ENCODE peak calls at places on chromosomes 3 and 15, in seven cellular contexts. I, A, W, O, D, C and V are unnamed samples.
A peak's percentile ranks its signal among the peaks of the same experiment; 100 is the strongest.

GRCh38 chr15:72472907-72473669 is 1.0 kb upstream of the ARIH1 start:
- DNase-seq in I (no peak), A (peak; percentile 31), W (peak; percentile 38), O (no peak), D (no peak), C (no peak), V (peak; percentile 27)

GRCh38 chr15:34642252-34642651 is 58.8 kb upstream of the GOLGA8B start:
- DNase-seq in I (no peak), A (no peak), W (no peak), O (no peak), D (no peak), C (no peak), V (no peak)

GRCh38 chr15:68412218-68412617 is 19.7 kb downstream of the ITGA11 start:
- DNase-seq in I (no peak), A (no peak), W (no peak), O (no peak), D (no peak), C (no peak), V (no peak)

GRCh38 chr3:173078525-173078924 is 62.5 kb downstream of the SPATA16 start:
- DNase-seq in I (no peak), A (no peak), W (no peak), O (no peak), D (no peak), C (no peak), V (no peak)

GRCh38 chr3:69896095-69896494 is 103.4 kb upstream of the SAMMSON start:
- DNase-seq in I (no peak), A (no peak), W (no peak), O (no peak), D (no peak), C (no peak), V (no peak)

GRCh38 chr3:23440416-23441294 is 237.5 kb downstream of the UBE2E2 start:
- DNase-seq in I (no peak), A (no peak), W (no peak), O (no peak), D (no peak), C (no peak), V (no peak)

GRCh38 chr15:25715536-25716413 is 147.4 kb downstream of the ATP10A start:
- DNase-seq in I (no peak), A (no peak), W (no peak), O (no peak), D (no peak), C (no peak), V (no peak)

GRCh38 chr15:72197460-72198409 is at the start of gene GRAMD2A:
- DNase-seq in I (no peak), A (peak; percentile 58), W (peak; percentile 39), O (peak; percentile 40), D (no peak), C (peak; percentile 35), V (no peak)

GRCh38 chr15:40320409-40320808 is 3.1 kb upstream of the INAFM2 start:
- DNase-seq in I (no peak), A (no peak), W (no peak), O (no peak), D (no peak), C (no peak), V (peak; percentile 64)

GRCh38 chr3:45273681-45274515 is 47.8 kb upstream of the TMEM158 start:
- DNase-seq in I (peak; percentile 5), A (peak; percentile 70), W (no peak), O (no peak), D (no peak), C (no peak), V (peak; percentile 3)

GRCh38 chr15:92803852-92804609 is 96.1 kb upstream of the CHD2 start:
- DNase-seq in I (peak; percentile 80), A (peak; percentile 100), W (peak; percentile 100), O (peak; percentile 74), D (peak; percentile 99), C (peak; percentile 84), V (peak; percentile 26)

GRCh38 chr15:100516592-100517489 is 11.9 kb downstream of the CERS3 start:
- DNase-seq in I (peak; percentile 20), A (no peak), W (no peak), O (no peak), D (no peak), C (no peak), V (no peak)

GRCh38 chr3:175940881-175941280 is 1081.7 kb downstream of the NAALADL2 start:
- DNase-seq in I (no peak), A (peak; percentile 1), W (no peak), O (no peak), D (no peak), C (no peak), V (no peak)

GRCh38 chr3:105951043-105951442 is 82.2 kb upstream of the CBLB start:
- DNase-seq in I (no peak), A (no peak), W (no peak), O (no peak), D (no peak), C (no peak), V (no peak)

GRCh38 chr15:58538225-58538731 is 106.5 kb downstream of the LIPC start:
- DNase-seq in I (no peak), A (no peak), W (no peak), O (no peak), D (no peak), C (no peak), V (no peak)

GRCh38 chr15:85407421-85408269 is 27.2 kb downstream of the AKAP13 start:
- DNase-seq in I (peak; percentile 56), A (peak; percentile 91), W (peak; percentile 89), O (peak; percentile 12), D (peak; percentile 68), C (peak; percentile 13), V (no peak)

GRCh38 chr3:46700772-46701171 is 420 bp upstream of the TMIE start:
- DNase-seq in I (peak; percentile 51), A (no peak), W (no peak), O (no peak), D (no peak), C (no peak), V (peak; percentile 83)

GRCh38 chr3:126540342-126540849 is 16.4 kb downstream of the CHST13 start:
- DNase-seq in I (peak; percentile 60), A (peak; percentile 98), W (peak; percentile 86), O (no peak), D (peak; percentile 82), C (no peak), V (no peak)

GRCh38 chr15:28154283-28154682 is 55.2 kb upstream of the OCA2 start:
- DNase-seq in I (no peak), A (no peak), W (no peak), O (no peak), D (no peak), C (no peak), V (no peak)